ENCODE peak calls at places on chromosomes 4 and X, in ten cellular contexts. Z is fibroblast of mammary gland; F is CD4-positive, alpha-beta memory T cell; W is HL-60; A is fibroblast of lung; V is GM23338; Y is neural progenitor cell; B is astrocyte of the spinal cord; X is tibial artery; K is CD8-positive, alpha-beta memory T cell. L is an unnamed sample.

GRCh38 chr4:137905930-137906329 is 336.2 kb downstream of the SLC7A11 start:
- DNase-seq in V (no peak), A (no peak), K (no peak), X (no peak), F (no peak), W (no peak), Z (peak; percentile 5), B (peak; percentile 5), Y (no peak), L (no peak)

GRCh38 chrX:70970482-70970999 is 39.6 kb upstream of the SLC7A3 start:
- DNase-seq in W (no peak), A (peak; percentile 36), Z (peak; percentile 25), F (no peak), Y (peak; percentile 2), B (peak; percentile 14), K (no peak), X (no peak), V (peak; percentile 42), L (no peak)

GRCh38 chr4:152591361-152591760 is 55.5 kb upstream of the FBXW7 start:
- DNase-seq in W (no peak), K (peak; percentile 16), Y (peak; percentile 74), Z (peak; percentile 69), V (peak; percentile 90), A (peak; percentile 65), B (peak; percentile 33), X (no peak), F (no peak), L (peak; percentile 48)

GRCh38 chr4:55524844-55525571 is 21.7 kb downstream of the CLOCK start:
- DNase-seq in Z (peak; percentile 36), F (no peak), X (no peak), V (no peak), Y (no peak), B (peak; percentile 38), K (no peak), W (no peak), A (peak; percentile 40), L (no peak)

GRCh38 chr4:38396845-38397547 is 267.0 kb upstream of the KLF3 start:
- DNase-seq in F (no peak), V (peak; percentile 8), X (no peak), K (no peak), Y (no peak), Z (no peak), B (no peak), W (no peak), A (no peak), L (no peak)

GRCh38 chrX:55074851-55075467 is at the start of gene PAGE2B:
- DNase-seq in Y (no peak), W (no peak), V (no peak), A (no peak), K (no peak), Z (no peak), F (no peak), B (no peak), X (no peak), L (no peak)

GRCh38 chr4:38036548-38036947 is 76.3 kb downstream of the PTTG2 start:
- DNase-seq in Z (no peak), V (no peak), B (no peak), F (no peak), Y (no peak), X (no peak), W (no peak), K (no peak), A (no peak), L (no peak)

GRCh38 chr4:27791640-27792039 is 931.0 kb downstream of the STIM2 start:
- DNase-seq in V (no peak), A (peak; percentile 73), F (no peak), Y (no peak), Z (peak; percentile 84), W (no peak), X (no peak), K (no peak), B (peak; percentile 81), L (no peak)

GRCh38 chr4:147160908-147161513 is 215.3 kb upstream of the TTC29 start:
- DNase-seq in W (peak; percentile 6), X (no peak), Y (peak; percentile 73), Z (peak; percentile 67), B (peak; percentile 75), A (peak; percentile 81), K (no peak), F (no peak), V (peak; percentile 72), L (no peak)

GRCh38 chrX:104968241-104968640 is 252.3 kb downstream of the TEX13A start:
- DNase-seq in B (no peak), Y (no peak), Z (no peak), A (no peak), K (no peak), X (no peak), W (no peak), V (no peak), F (no peak), L (no peak)

GRCh38 chrX:25198253-25198652 is 182.5 kb upstream of the ARX start:
- DNase-seq in V (no peak), A (peak; percentile 17), F (no peak), Y (no peak), X (no peak), B (no peak), Z (no peak), W (no peak), K (no peak), L (no peak)

GRCh38 chr4:106414366-106414765 is 45.8 kb upstream of the GIMD1 start:
- DNase-seq in K (no peak), W (no peak), Z (no peak), V (no peak), Y (no peak), F (no peak), X (no peak), B (no peak), A (no peak), L (no peak)

GRCh38 chrX:106931831-106932491 is 11.8 kb downstream of the CLDN2 start:
- DNase-seq in A (no peak), Z (no peak), Y (no peak), W (no peak), K (no peak), F (no peak), X (no peak), V (no peak), B (no peak), L (no peak)

GRCh38 chr4:81213671-81214070 is 1.4 kb downstream of the PRKG2 start:
- DNase-seq in F (no peak), X (no peak), W (no peak), B (no peak), A (peak; percentile 42), K (no peak), Z (peak; percentile 33), Y (no peak), V (no peak), L (no peak)
- H3K4me3 ChIP-seq in F (no peak overlapping the region), X (no peak overlapping the region), W (no peak overlapping the region), B (no peak overlapping the region), A (peak overlapping the region; percentile 63), K (no peak overlapping the region), Z (no peak overlapping the region), Y (no peak overlapping the region), V (peak overlapping the region; percentile 81), L (no peak overlapping the region)

GRCh38 chr4:169659736-169660670 is 39.6 kb downstream of the CLCN3 start:
- DNase-seq in F (peak; percentile 92), W (peak; percentile 51), Z (peak; percentile 99), Y (peak; percentile 79), A (peak; percentile 99), V (peak; percentile 87), K (peak; percentile 79), B (peak; percentile 99), X (peak; percentile 82), L (peak; percentile 88)
- H3K4me3 ChIP-seq in F (no peak overlapping the region), W (peak overlapping the region; percentile 11), Z (peak overlapping the region; percentile 66), Y (peak overlapping the region; percentile 47), A (peak overlapping the region; percentile 63), V (peak overlapping the region; percentile 46), K (peak overlapping the region; percentile 5), B (peak overlapping the region; percentile 65), X (peak overlapping the region; percentile 57), L (peak overlapping the region; percentile 13)

GRCh38 chr4:3723232-3723642 is 42.9 kb upstream of the ADRA2C start:
- DNase-seq in Z (no peak), B (no peak), F (no peak), V (no peak), K (no peak), A (no peak), W (no peak), X (no peak), Y (no peak), L (no peak)

GRCh38 chr4:3722446-3723231 is 43.5 kb upstream of the ADRA2C start:
- DNase-seq in F (no peak), K (no peak), Z (no peak), A (no peak), X (no peak), W (no peak), V (no peak), B (no peak), Y (no peak), L (no peak)

GRCh38 chr4:3725936-3726895 is 40.0 kb upstream of the ADRA2C start:
- DNase-seq in A (no peak), F (no peak), X (no peak), Z (no peak), K (no peak), V (peak; percentile 44), W (no peak), B (no peak), Y (no peak), L (no peak)

GRCh38 chr4:3721627-3722026 is 44.6 kb upstream of the ADRA2C start:
- DNase-seq in V (no peak), Y (no peak), K (no peak), Z (no peak), X (peak; percentile 45), F (no peak), A (no peak), B (no peak), W (no peak), L (no peak)

GRCh38 chr4:3724319-3725231 is 41.6 kb upstream of the ADRA2C start:
- DNase-seq in X (no peak), W (no peak), B (no peak), A (no peak), V (peak; percentile 37), F (no peak), Y (peak; percentile 68), Z (no peak), K (no peak), L (no peak)
- H3K4me3 ChIP-seq in X (no peak overlapping the region), W (no peak overlapping the region), B (no peak overlapping the region), A (no peak overlapping the region), V (peak overlapping the region; percentile 36), F (no peak overlapping the region), Y (peak overlapping the region; percentile 31), Z (no peak overlapping the region), K (no peak overlapping the region), L (no peak overlapping the region)

GRCh38 chr4:8591626-8592365 is 769 bp upstream of the CPZ start:
- DNase-seq in W (no peak), X (no peak), A (no peak), B (no peak), F (no peak), Y (peak; percentile 36), Z (no peak), K (no peak), V (peak; percentile 40), L (no peak)

GRCh38 chr4:8591114-8591513 is 1.5 kb upstream of the CPZ start:
- DNase-seq in A (no peak), X (no peak), W (no peak), B (no peak), K (no peak), Z (no peak), Y (no peak), V (no peak), F (no peak), L (no peak)

GRCh38 chr4:8593268-8594096 is 917 bp downstream of the CPZ start:
- DNase-seq in A (no peak), V (peak; percentile 41), K (no peak), Z (no peak), W (no peak), F (no peak), B (no peak), X (no peak), Y (peak; percentile 44), L (no peak)

GRCh38 chr4:8594097-8595038 is 1.8 kb downstream of the CPZ start:
- DNase-seq in V (peak; percentile 94), A (peak; percentile 78), B (peak; percentile 70), K (no peak), F (no peak), Y (peak; percentile 93), Z (peak; percentile 76), W (peak; percentile 18), X (peak; percentile 35), L (peak; percentile 27)

GRCh38 chr4:8592366-8593267 is at the start of gene CPZ:
- DNase-seq in Y (peak; percentile 88), Z (peak; percentile 20), A (peak; percentile 11), B (peak; percentile 22), X (no peak), W (no peak), V (peak; percentile 88), K (no peak), F (no peak), L (no peak)
- H3K4me3 ChIP-seq in Y (peak within 1 kb of the TSS; percentile 61), Z (no peak within 1 kb of the TSS), A (peak within 1 kb of the TSS; percentile 16), B (peak within 1 kb of the TSS; percentile 50), X (no peak within 1 kb of the TSS), W (no peak within 1 kb of the TSS), V (peak within 1 kb of the TSS; percentile 86), K (no peak within 1 kb of the TSS), F (no peak within 1 kb of the TSS), L (no peak within 1 kb of the TSS)